ENCODE peak calls at places on chromosome 17, in five cellular contexts. One of them, this sample, is unnamed.

GRCh38 chr17:29674270-29674669 is 51.6 kb upstream of the CORO6 start:
- DNase-seq in IMR-90: no peak
- DNase-seq in H9: no peak
- DNase-seq in mesenchymal stem cell: no peak
- DNase-seq in H1: no peak
- DNase-seq in this sample: no peak

GRCh38 chr17:27218719-27219488 is 75.0 kb upstream of the WSB1 start:
- DNase-seq in mesenchymal stem cell: no peak
- DNase-seq in H9: no peak
- DNase-seq in H1: no peak
- DNase-seq in IMR-90: no peak
- DNase-seq in this sample: no peak

GRCh38 chr17:60169921-60170817 is 20.4 kb downstream of the CA4 start:
- DNase-seq in H9: no peak
- DNase-seq in IMR-90: peak
- DNase-seq in H1: no peak
- DNase-seq in mesenchymal stem cell: peak
- DNase-seq in this sample: no peak

GRCh38 chr17:44439168-44439567 is 49.7 kb upstream of the ITGA2B start:
- DNase-seq in mesenchymal stem cell: no peak
- DNase-seq in IMR-90: no peak
- DNase-seq in H9: no peak
- DNase-seq in H1: no peak
- DNase-seq in this sample: no peak

GRCh38 chr17:65228734-65229390 is 91.7 kb downstream of the RGS9 start:
- DNase-seq in H9: no peak
- DNase-seq in IMR-90: peak
- DNase-seq in H1: no peak
- DNase-seq in mesenchymal stem cell: peak
- DNase-seq in this sample: no peak

GRCh38 chr17:12256380-12256995 is 235.8 kb downstream of the MAP2K4 start:
- DNase-seq in H1: no peak
- DNase-seq in mesenchymal stem cell: peak
- DNase-seq in H9: no peak
- DNase-seq in IMR-90: peak
- DNase-seq in this sample: peak

GRCh38 chr17:2995362-2995761 is 68.0 kb downstream of the OR1D5 start:
- DNase-seq in IMR-90: no peak
- DNase-seq in H1: no peak
- DNase-seq in H9: no peak
- DNase-seq in mesenchymal stem cell: no peak
- DNase-seq in this sample: no peak

GRCh38 chr17:34519286-34519685 is 60.1 kb upstream of the TMEM132E start:
- DNase-seq in IMR-90: no peak
- DNase-seq in H9: peak
- DNase-seq in mesenchymal stem cell: no peak
- DNase-seq in H1: peak
- DNase-seq in this sample: peak

GRCh38 chr17:39735882-39736281 is 1.9 kb upstream of the GRB7 start:
- DNase-seq in mesenchymal stem cell: no peak
- DNase-seq in H1: no peak
- DNase-seq in H9: no peak
- DNase-seq in IMR-90: no peak
- DNase-seq in this sample: no peak
- H3K23ac ChIP-seq in mesenchymal stem cell: no peak
- H3K23ac ChIP-seq in H1: no peak
- H3K23ac ChIP-seq in H9: no peak
- H3K23ac ChIP-seq in IMR-90: no peak
- H3K23ac ChIP-seq in this sample: no peak

DNA sequence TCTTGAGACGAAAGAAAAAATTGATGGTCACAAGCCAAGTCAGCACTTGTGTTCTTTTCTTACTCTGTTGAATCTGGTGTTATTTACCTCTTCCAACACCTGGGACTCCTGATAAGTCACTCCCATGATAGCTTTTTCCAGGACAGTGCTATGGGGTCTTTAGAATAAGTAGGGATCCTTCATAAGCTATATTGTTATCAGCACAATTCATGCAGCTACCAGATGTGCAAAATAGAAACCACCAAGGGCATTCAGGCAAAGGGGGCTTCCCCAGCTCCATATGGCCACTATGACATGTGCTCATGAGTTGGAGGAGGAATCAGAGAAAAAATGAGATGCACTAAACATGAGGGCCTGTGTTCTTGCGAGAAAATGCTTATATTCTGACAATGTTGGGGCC is 9.5 kb upstream of the SKAP1 start:
- DNase-seq in H1: no peak
- DNase-seq in H9: no peak
- DNase-seq in mesenchymal stem cell: peak
- DNase-seq in IMR-90: no peak
- DNase-seq in this sample: no peak
- H3K14ac ChIP-seq in H1: no peak
- H3K14ac ChIP-seq in H9: no peak
- H3K14ac ChIP-seq in mesenchymal stem cell: no peak
- H3K14ac ChIP-seq in IMR-90: no peak
- H3K14ac ChIP-seq in this sample: no peak

GRCh38 chr17:41424111-41424635 is at the start of gene KRT37:
- DNase-seq in H1: no peak
- DNase-seq in mesenchymal stem cell: no peak
- DNase-seq in H9: no peak
- DNase-seq in IMR-90: no peak
- DNase-seq in this sample: no peak
- H3K23ac ChIP-seq in H1: no peak
- H3K23ac ChIP-seq in mesenchymal stem cell: no peak
- H3K23ac ChIP-seq in H9: no peak
- H3K23ac ChIP-seq in IMR-90: no peak
- H3K23ac ChIP-seq in this sample: no peak

GRCh38 chr17:82022310-82022980 is at the start of gene CENPX:
- DNase-seq in H9: no peak
- DNase-seq in mesenchymal stem cell: no peak
- DNase-seq in IMR-90: no peak
- DNase-seq in H1: no peak
- DNase-seq in this sample: peak
- H3K14ac ChIP-seq in H9: peak
- H3K14ac ChIP-seq in mesenchymal stem cell: peak
- H3K14ac ChIP-seq in IMR-90: peak
- H3K14ac ChIP-seq in H1: no peak
- H3K14ac ChIP-seq in this sample: peak

This sample was measured in neuronal stem cell.